ENCODE peak calls at places on chromosome X, in four cellular contexts. One of them, this sample, is unnamed. For H3K27me3 and H3K4me1, the result is how much of the 10 kb centered on the place peaks cover.

GRCh38 chrX:155819525-155819924 is 61.6 kb upstream of the VAMP7 start:
- DNase-seq in PC-3: no peak
- DNase-seq in endothelial cell of umbilical vein: no peak
- DNase-seq in H9: peak
- DNase-seq in this sample: no peak

GRCh38 chrX:40391662-40392061 is 189.1 kb upstream of the ATP6AP2 start:
- DNase-seq in PC-3: no peak
- DNase-seq in H9: no peak
- DNase-seq in endothelial cell of umbilical vein: no peak
- DNase-seq in this sample: no peak

GRCh38 chrX:95076449-95076848 is 1402.4 kb downstream of the FAM133A start:
- DNase-seq in endothelial cell of umbilical vein: no peak
- DNase-seq in H9: no peak
- DNase-seq in PC-3: peak
- DNase-seq in this sample: no peak

GRCh38 chrX:131332331-131332730 is 43.2 kb upstream of the IGSF1 start:
- DNase-seq in endothelial cell of umbilical vein: no peak
- DNase-seq in H9: no peak
- DNase-seq in PC-3: no peak
- DNase-seq in this sample: no peak

GRCh38 chrX:110964761-110965160 is 131.2 kb upstream of the PAK3 start:
- DNase-seq in endothelial cell of umbilical vein: no peak
- DNase-seq in H9: peak
- DNase-seq in PC-3: no peak
- DNase-seq in this sample: no peak

GRCh38 chrX:141220342-141221008 is 21.8 kb downstream of the SPANXC start:
- DNase-seq in H9: no peak
- DNase-seq in PC-3: peak
- DNase-seq in endothelial cell of umbilical vein: peak
- DNase-seq in this sample: peak

GRCh38 chrX:17768997-17769396 is 31.7 kb downstream of the SCML1 start:
- DNase-seq in PC-3: no peak
- DNase-seq in endothelial cell of umbilical vein: no peak
- DNase-seq in H9: no peak
- DNase-seq in this sample: no peak

GRCh38 chrX:47482512-47483309 is at the start of gene ZNF41:
- DNase-seq in PC-3: peak
- DNase-seq in endothelial cell of umbilical vein: peak
- DNase-seq in H9: peak
- DNase-seq in this sample: peak

GRCh38 chrX:19991350-19991718 is 473 bp upstream of the BCLAF3 start:
- DNase-seq in H9: no peak
- DNase-seq in endothelial cell of umbilical vein: no peak
- DNase-seq in PC-3: no peak
- DNase-seq in this sample: no peak

GRCh38 chrX:39327705-39328104 is 526.4 kb downstream of the MID1IP1 start:
- DNase-seq in H9: no peak
- DNase-seq in endothelial cell of umbilical vein: no peak
- DNase-seq in PC-3: no peak
- DNase-seq in this sample: no peak

GRCh38 chrX:2898861-2899512 is 30.2 kb downstream of the ARSD start:
- DNase-seq in H9: no peak
- DNase-seq in PC-3: peak
- DNase-seq in endothelial cell of umbilical vein: no peak
- DNase-seq in this sample: no peak

GRCh38 chrX:86295293-86295692 is 147.0 kb downstream of the DACH2 start:
- DNase-seq in H9: peak
- DNase-seq in endothelial cell of umbilical vein: no peak
- DNase-seq in PC-3: no peak
- DNase-seq in this sample: no peak

GRCh38 chrX:70525733-70526132 is 81.1 kb downstream of the DLG3 start:
- DNase-seq in endothelial cell of umbilical vein: no peak
- DNase-seq in PC-3: peak
- DNase-seq in H9: no peak
- DNase-seq in this sample: no peak

GRCh38 chrX:150642421-150642820 is 50.8 kb upstream of the MTMR1 start:
- DNase-seq in H9: no peak
- DNase-seq in PC-3: no peak
- DNase-seq in endothelial cell of umbilical vein: no peak
- DNase-seq in this sample: peak

GRCh38 chrX:65993332-65993731 is 46.5 kb downstream of the VSIG4 start:
- DNase-seq in endothelial cell of umbilical vein: no peak
- DNase-seq in H9: no peak
- DNase-seq in PC-3: no peak
- DNase-seq in this sample: no peak

GRCh38 chrX:124223524-124223923 is 108.9 kb upstream of the TEX13D start:
- DNase-seq in PC-3: no peak
- DNase-seq in endothelial cell of umbilical vein: no peak
- DNase-seq in H9: peak
- DNase-seq in this sample: no peak

GRCh38 chrX:154696328-154697045 is 43.1 kb upstream of the CTAG2 start:
- DNase-seq in PC-3: peak
- DNase-seq in endothelial cell of umbilical vein: peak
- DNase-seq in H9: no peak
- DNase-seq in this sample: peak

GRCh38 chrX:84320606-84321005 is 132.6 kb upstream of the RPS6KA6 start:
- DNase-seq in H9: no peak
- DNase-seq in endothelial cell of umbilical vein: no peak
- DNase-seq in PC-3: no peak
- DNase-seq in this sample: peak

GRCh38 chrX:44828008-44828605 is 15.7 kb upstream of the DUSP21 start:
- DNase-seq in PC-3: peak
- DNase-seq in H9: no peak
- DNase-seq in endothelial cell of umbilical vein: peak
- DNase-seq in this sample: peak

DNA sequence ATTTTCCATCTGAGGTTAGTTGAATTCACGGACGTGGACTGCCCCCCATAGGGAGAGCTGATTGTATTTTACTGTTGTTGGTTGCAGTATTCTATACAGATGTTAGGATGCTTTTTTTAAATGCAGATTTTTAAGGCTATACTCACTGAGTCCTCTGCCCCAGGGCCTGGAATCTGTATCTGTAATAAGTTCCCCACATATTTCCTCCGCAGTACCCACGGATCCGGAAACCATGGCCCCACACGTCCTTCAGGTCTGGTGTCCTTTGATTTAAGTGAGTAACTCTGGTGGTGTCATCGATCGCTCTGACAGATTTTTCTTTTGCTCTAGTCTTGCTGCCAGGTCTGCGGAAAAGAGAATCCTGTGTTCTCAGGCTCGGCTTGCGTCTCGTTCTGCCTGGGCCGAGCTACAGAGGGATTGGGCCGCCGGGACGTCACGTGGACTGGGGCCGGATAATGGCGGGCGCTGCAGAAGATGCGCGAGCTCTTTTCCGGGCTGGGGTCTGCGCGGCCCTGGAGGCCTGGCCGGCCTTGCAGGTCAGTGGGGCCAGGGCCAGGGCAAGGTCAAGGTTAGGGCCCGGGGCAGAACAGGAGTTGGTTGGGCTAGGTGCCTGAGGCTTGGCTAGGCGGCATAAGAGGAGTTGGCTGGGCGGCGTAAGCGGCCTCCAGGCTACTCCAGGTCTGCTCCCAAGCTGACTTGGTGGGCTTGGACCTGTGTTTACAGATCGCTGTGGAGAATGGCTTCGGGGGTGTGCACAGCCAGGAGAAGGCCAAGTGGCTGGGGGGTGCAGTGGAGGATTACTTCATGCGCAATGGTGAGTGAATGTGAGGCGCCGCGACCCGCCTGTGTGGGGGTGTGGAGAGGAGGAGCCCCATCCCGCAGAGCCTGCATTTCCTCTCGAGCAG is at the start of gene TSR2:
- DNase-seq in endothelial cell of umbilical vein: peak
- DNase-seq in PC-3: peak
- DNase-seq in H9: peak
- DNase-seq in this sample: peak
- H3K27ac ChIP-seq in endothelial cell of umbilical vein: peak
- H3K27ac ChIP-seq in PC-3: no peak
- H3K27ac ChIP-seq in H9: no peak
- H3K27ac ChIP-seq in this sample: no peak

DNA sequence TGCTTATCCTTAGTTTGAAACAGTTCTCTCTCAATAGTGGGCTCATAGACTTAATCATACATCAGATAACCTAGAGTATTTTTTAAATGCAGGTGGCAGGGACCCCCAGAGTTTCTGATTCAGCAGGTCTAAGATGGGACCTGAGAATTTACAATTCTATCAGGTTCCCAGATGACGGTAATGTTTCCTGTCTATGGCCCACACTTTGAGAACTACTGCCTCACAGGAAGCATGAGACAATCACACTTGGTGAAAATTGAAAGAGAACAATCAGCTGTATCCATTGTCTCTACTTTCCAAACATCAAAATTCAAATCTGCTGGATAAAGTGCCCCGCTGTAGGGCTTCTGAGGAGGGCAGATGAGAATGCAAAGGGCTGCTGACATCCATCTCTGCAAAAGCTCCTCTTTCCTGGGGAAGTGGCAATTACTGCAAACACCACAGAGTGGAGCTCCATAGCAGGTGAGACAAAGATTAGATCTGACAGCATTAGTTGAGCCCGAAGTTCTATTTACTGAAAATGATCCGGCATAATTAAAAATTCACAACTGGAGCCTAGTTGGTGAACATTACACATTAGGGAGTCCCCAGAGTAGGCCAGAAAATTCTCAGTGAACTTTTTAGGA is 187.8 kb upstream of the MBNL3 start:
- DNase-seq in endothelial cell of umbilical vein: no peak
- DNase-seq in H9: peak
- DNase-seq in PC-3: peak
- DNase-seq in this sample: no peak
- H3K27me3 ChIP-seq in endothelial cell of umbilical vein: under half
- H3K27me3 ChIP-seq in H9: under half
- H3K27me3 ChIP-seq in PC-3: under half
- H3K27me3 ChIP-seq in this sample: under half

DNA sequence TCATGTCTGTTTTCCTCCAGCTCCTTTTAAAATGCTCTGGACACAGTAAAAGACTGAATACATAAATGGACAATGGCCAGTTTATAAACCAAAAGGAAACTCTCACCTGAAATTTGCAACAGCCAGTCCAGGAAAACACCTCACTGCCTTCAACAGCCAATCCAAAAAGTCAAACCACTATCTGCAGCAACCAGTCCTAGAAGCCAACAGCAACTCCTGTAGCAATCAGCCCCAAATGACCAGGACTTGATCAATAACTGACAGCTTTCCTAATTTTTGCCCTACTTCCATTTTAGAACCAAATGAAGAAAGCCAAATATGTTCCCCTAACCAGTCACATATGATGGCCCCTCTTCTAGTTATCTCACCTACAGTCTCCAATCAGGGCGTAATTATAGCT is 309.5 kb upstream of the CPXCR1 start:
- DNase-seq in PC-3: no peak
- DNase-seq in H9: no peak
- DNase-seq in endothelial cell of umbilical vein: no peak
- DNase-seq in this sample: no peak
- H3K4me1 ChIP-seq in PC-3: under half
- H3K4me1 ChIP-seq in H9: under half
- H3K4me1 ChIP-seq in endothelial cell of umbilical vein: under half
- H3K4me1 ChIP-seq in this sample: under half

GRCh38 chrX:21412029-21412428 is 37.8 kb downstream of the CNKSR2 start:
- DNase-seq in PC-3: peak
- DNase-seq in H9: no peak
- DNase-seq in endothelial cell of umbilical vein: peak
- DNase-seq in this sample: peak
- H3K27ac ChIP-seq in PC-3: no peak
- H3K27ac ChIP-seq in H9: no peak
- H3K27ac ChIP-seq in endothelial cell of umbilical vein: no peak
- H3K27ac ChIP-seq in this sample: peak

DNA sequence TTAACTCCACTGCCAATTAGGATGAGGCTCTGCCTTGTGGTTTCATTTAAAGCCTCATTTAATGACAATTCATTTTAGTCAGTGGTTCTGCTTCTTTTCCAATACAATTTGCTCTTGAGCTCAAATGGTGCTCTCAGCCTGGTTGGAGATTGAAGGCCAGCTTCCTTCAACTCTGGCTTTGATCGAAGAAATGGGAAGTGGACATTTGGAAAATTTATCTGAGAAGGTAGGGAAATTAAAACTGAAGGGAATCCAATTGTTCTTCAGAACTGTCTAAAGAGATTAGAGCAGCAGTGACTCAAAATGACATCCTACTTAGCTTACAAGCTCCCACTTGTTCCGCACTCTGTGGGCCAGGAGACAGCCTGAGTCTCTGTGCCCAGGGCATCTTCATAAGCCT is 206.8 kb downstream of the SMARCA1 start:
- DNase-seq in endothelial cell of umbilical vein: no peak
- DNase-seq in PC-3: no peak
- DNase-seq in H9: no peak
- DNase-seq in this sample: no peak
- H3K27me3 ChIP-seq in endothelial cell of umbilical vein: under half
- H3K27me3 ChIP-seq in PC-3: under half
- H3K27me3 ChIP-seq in H9: under half
- H3K27me3 ChIP-seq in this sample: under half

GRCh38 chrX:108299704-108300103 is 138.5 kb downstream of the COL4A6 start:
- DNase-seq in endothelial cell of umbilical vein: no peak
- DNase-seq in H9: no peak
- DNase-seq in PC-3: no peak
- DNase-seq in this sample: no peak

GRCh38 chrX:108306086-108306485 is 132.1 kb downstream of the COL4A6 start:
- DNase-seq in H9: no peak
- DNase-seq in endothelial cell of umbilical vein: no peak
- DNase-seq in PC-3: no peak
- DNase-seq in this sample: no peak

GRCh38 chrX:108303682-108304081 is 134.5 kb downstream of the COL4A6 start:
- DNase-seq in PC-3: no peak
- DNase-seq in endothelial cell of umbilical vein: no peak
- DNase-seq in H9: no peak
- DNase-seq in this sample: no peak

GRCh38 chrX:108307408-108308085 is 130.7 kb downstream of the COL4A6 start:
- DNase-seq in H9: no peak
- DNase-seq in endothelial cell of umbilical vein: no peak
- DNase-seq in PC-3: peak
- DNase-seq in this sample: no peak

GRCh38 chrX:108304210-108304609 is 134.0 kb downstream of the COL4A6 start:
- DNase-seq in endothelial cell of umbilical vein: peak
- DNase-seq in PC-3: peak
- DNase-seq in H9: no peak
- DNase-seq in this sample: no peak
- H3K4me1 ChIP-seq in endothelial cell of umbilical vein: under half
- H3K4me1 ChIP-seq in PC-3: under half
- H3K4me1 ChIP-seq in H9: under half
- H3K4me1 ChIP-seq in this sample: under half

DNA sequence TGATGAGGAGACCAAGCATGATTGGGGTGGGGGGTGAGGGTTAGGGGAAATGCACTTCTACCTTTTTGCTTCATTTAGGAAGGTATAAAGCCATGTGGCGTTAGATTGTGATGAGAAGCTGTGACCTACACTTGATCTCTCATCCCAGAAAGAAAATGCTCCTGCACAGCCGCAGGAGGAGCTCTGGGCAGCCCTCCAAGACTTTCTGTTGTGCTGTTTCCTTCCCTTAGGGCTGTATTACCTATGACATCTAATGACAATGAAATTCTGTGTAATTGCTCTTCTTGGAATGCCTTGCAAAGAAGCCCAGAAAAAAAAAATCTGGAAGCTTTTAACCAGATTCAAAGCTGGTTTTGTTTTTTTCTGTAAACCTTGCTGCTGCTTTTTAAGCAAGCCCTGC is 13.4 kb downstream of the PRPS2 start:
- DNase-seq in endothelial cell of umbilical vein: no peak
- DNase-seq in H9: no peak
- DNase-seq in PC-3: peak
- DNase-seq in this sample: no peak
- H3K27ac ChIP-seq in endothelial cell of umbilical vein: no peak
- H3K27ac ChIP-seq in H9: no peak
- H3K27ac ChIP-seq in PC-3: peak
- H3K27ac ChIP-seq in this sample: no peak

GRCh38 chrX:41796577-41796976 is 72.6 kb downstream of the GPR82 start:
- DNase-seq in PC-3: no peak
- DNase-seq in endothelial cell of umbilical vein: no peak
- DNase-seq in H9: no peak
- DNase-seq in this sample: no peak
- H3K27me3 ChIP-seq in PC-3: under half
- H3K27me3 ChIP-seq in endothelial cell of umbilical vein: under half
- H3K27me3 ChIP-seq in H9: under half
- H3K27me3 ChIP-seq in this sample: under half